ENCODE peak calls at places on chromosome 13, in ten cellular contexts. P is epithelial cell of proximal tubule; Z is tibial artery; O is heart left ventricle; C is iPS-NIHi11; F is GM10248; G is T follicular helper cell; X is esophagus squamous epithelium; U is naive thymus-derived CD8-positive, alpha-beta T cell; V is T-cell. A is an unnamed sample.

GRCh38 chr13:40559915-40560314 is 106.5 kb downstream of the FOXO1 start:
- DNase-seq in C (no peak), V (no peak), X (no peak), F (no peak), O (no peak), Z (no peak), U (no peak), P (no peak), G (no peak), A (no peak)

GRCh38 chr13:30804474-30804873 is 69.1 kb downstream of the ALOX5AP start:
- DNase-seq in G (no peak), V (no peak), C (no peak), P (no peak), X (no peak), Z (no peak), F (no peak), O (no peak), U (no peak), A (no peak)

GRCh38 chr13:43085545-43085944 is 62.2 kb downstream of the DNAJC15 start:
- DNase-seq in Z (no peak), F (no peak), P (no peak), O (no peak), G (no peak), U (no peak), V (no peak), X (no peak), C (no peak), A (no peak)

GRCh38 chr13:21849323-21849722 is 178.4 kb downstream of the FGF9 start:
- DNase-seq in C (peak; percentile 57), Z (no peak), V (no peak), U (no peak), G (no peak), F (peak; percentile 44), P (no peak), O (no peak), X (no peak), A (peak; percentile 30)

GRCh38 chr13:112893570-112894422 is 75.2 kb upstream of the MCF2L start:
- DNase-seq in V (no peak), U (peak; percentile 32), G (no peak), C (peak; percentile 89), X (no peak), F (peak; percentile 84), P (no peak), Z (no peak), O (peak; percentile 66), A (peak; percentile 89)

GRCh38 chr13:110240352-110240751 is 66.6 kb downstream of the COL4A1 start:
- DNase-seq in G (no peak), X (no peak), P (no peak), F (no peak), V (no peak), Z (no peak), C (no peak), O (no peak), U (no peak), A (no peak)

GRCh38 chr13:110012102-110012739 is 225.8 kb upstream of the IRS2 start:
- DNase-seq in X (no peak), U (no peak), V (no peak), F (no peak), G (no peak), C (no peak), P (peak; percentile 97), Z (no peak), O (no peak), A (no peak)

GRCh38 chr13:46035066-46035465 is 17.5 kb downstream of the ZC3H13 start:
- DNase-seq in P (no peak), O (no peak), F (no peak), V (no peak), X (no peak), U (no peak), Z (no peak), G (no peak), C (no peak), A (no peak)

GRCh38 chr13:43305416-43305815 is 282.0 kb downstream of the DNAJC15 start:
- DNase-seq in G (no peak), X (no peak), O (no peak), F (no peak), U (no peak), C (no peak), Z (no peak), V (no peak), P (no peak), A (no peak)

GRCh38 chr13:94362411-94362909 is 117.0 kb downstream of the DCT start:
- DNase-seq in G (peak; percentile 36), X (peak; percentile 2), C (peak; percentile 81), V (peak; percentile 52), O (no peak), U (peak; percentile 12), F (peak; percentile 61), P (peak; percentile 63), Z (peak; percentile 70), A (peak; percentile 93)

GRCh38 chr13:97456047-97456446 is 22.1 kb downstream of the RAP2A start:
- DNase-seq in X (no peak), Z (no peak), V (no peak), C (no peak), F (no peak), G (no peak), U (no peak), O (no peak), P (no peak), A (no peak)

GRCh38 chr13:41601718-41602445 is 144.5 kb downstream of the RGCC start:
- DNase-seq in O (no peak), G (no peak), X (no peak), V (no peak), U (no peak), F (no peak), C (no peak), P (no peak), Z (no peak), A (no peak)

GRCh38 chr13:103188688-103189326 is 122.6 kb upstream of the SLC10A2 start:
- DNase-seq in P (peak; percentile 4), Z (no peak), U (no peak), G (no peak), O (no peak), X (no peak), V (no peak), F (peak; percentile 24), C (no peak), A (no peak)

GRCh38 chr13:113049521-113049941 is 56.1 kb upstream of the F7 start:
- DNase-seq in P (no peak), V (no peak), F (no peak), O (peak; percentile 53), U (no peak), G (no peak), Z (no peak), X (no peak), C (no peak), A (no peak)

GRCh38 chr13:23969672-23970071 is 72.4 kb upstream of the C1QTNF9B start:
- DNase-seq in V (no peak), U (no peak), Z (no peak), G (no peak), C (no peak), F (no peak), O (no peak), X (no peak), P (no peak), A (peak; percentile 24)

GRCh38 chr13:98761126-98761978 is 8.9 kb upstream of the SLC15A1 start:
- DNase-seq in O (no peak), X (no peak), U (no peak), V (no peak), C (no peak), G (no peak), F (peak; percentile 49), Z (no peak), P (peak; percentile 46), A (no peak)

GRCh38 chr13:21638319-21639282 is 32.3 kb upstream of the FGF9 start:
- DNase-seq in U (no peak), G (peak; percentile 6), P (no peak), X (no peak), C (peak; percentile 42), O (no peak), Z (no peak), V (peak; percentile 9), F (peak; percentile 50), A (peak; percentile 36)

GRCh38 chr13:95505265-95505664 is 47.3 kb upstream of the CLDN10 start:
- DNase-seq in U (no peak), F (no peak), P (no peak), X (no peak), O (no peak), V (no peak), Z (no peak), G (no peak), C (peak; percentile 48), A (peak; percentile 54)

GRCh38 chr13:87981416-87981815 is 310.2 kb downstream of the SLITRK5 start:
- DNase-seq in G (no peak), Z (no peak), P (no peak), F (no peak), X (no peak), C (no peak), O (no peak), V (no peak), U (no peak), A (no peak)

A was measured in ELF-1.